ENCODE peak calls at places on chromosome 11, in ten cellular contexts. K is left kidney; R is A549; I is naive thymus-derived CD4-positive, alpha-beta T cell; C is stimulated activated CD8-positive, alpha-beta memory T cell treated with anti-CD3 and anti-CD28 coated beads, Interleukin-7, amount 100 ng/mL, for 48 hours; S is NCI-H748 treated with DMSO at 0.1 percent for 48 hours; H is SW 1271; F is ELR; N is HuH-7; T is HFF-Myc. X is an unnamed sample.

GRCh38 chr11:72805214-72805613 is 9.0 kb upstream of the ATG16L2 start:
- DNase-seq in K (no peak), T (no peak), R (no peak), I (no peak), F (no peak), H (no peak), N (no peak), C (no peak), S (no peak), X (no peak)

GRCh38 chr11:16606784-16607674 is 131.4 kb upstream of the C11orf58 start:
- DNase-seq in S (peak), C (no peak), T (no peak), I (no peak), H (no peak), R (no peak), N (peak), K (peak), F (no peak), X (peak)

GRCh38 chr11:11978792-11979486 is 29.5 kb downstream of the DKK3 start:
- DNase-seq in T (no peak), H (peak), F (peak), C (no peak), R (no peak), S (no peak), I (no peak), N (no peak), K (peak), X (no peak)

GRCh38 chr11:114315749-114316368 is 19.7 kb downstream of the NNMT start:
- DNase-seq in S (peak), N (peak), F (no peak), H (no peak), I (no peak), R (peak), K (peak), T (no peak), C (no peak), X (peak)

GRCh38 chr11:70574725-70575347 is 176.5 kb downstream of the CTTN start:
- DNase-seq in T (no peak), C (no peak), H (no peak), I (no peak), K (no peak), N (peak), R (no peak), S (no peak), F (no peak), X (no peak)

GRCh38 chr11:80096736-80097135 is 655.9 kb upstream of the TENM4 start:
- DNase-seq in S (no peak), F (peak), N (no peak), H (peak), I (no peak), C (no peak), T (peak), K (no peak), R (no peak), X (no peak)

GRCh38 chr11:134950692-134951304 is 538.8 kb upstream of the B3GAT1 start:
- DNase-seq in N (no peak), F (no peak), R (no peak), T (no peak), I (no peak), S (no peak), C (no peak), K (peak), H (no peak), X (no peak)

GRCh38 chr11:133905677-133906156 is 51.1 kb downstream of the IGSF9B start:
- DNase-seq in H (no peak), C (no peak), F (no peak), K (peak), T (no peak), N (no peak), R (no peak), S (no peak), I (no peak), X (no peak)

GRCh38 chr11:27427183-27427980 is 45.2 kb downstream of the LGR4 start:
- DNase-seq in T (no peak), R (no peak), S (no peak), N (no peak), K (no peak), F (peak), I (no peak), C (no peak), H (no peak), X (no peak)

GRCh38 chr11:72930011-72930410 is 115.8 kb downstream of the ATG16L2 start:
- DNase-seq in T (no peak), F (no peak), S (peak), R (no peak), K (peak), I (no peak), C (no peak), N (peak), H (no peak), X (no peak)

GRCh38 chr11:3916962-3917361 is 61.5 kb downstream of the STIM1 start:
- DNase-seq in N (no peak), F (no peak), R (no peak), I (no peak), C (peak), H (no peak), S (no peak), K (no peak), T (no peak), X (no peak)

GRCh38 chr11:37110383-37110782 is 512.3 kb upstream of the RAG2 start:
- DNase-seq in S (no peak), C (no peak), I (no peak), K (peak), R (no peak), H (no peak), N (no peak), F (peak), T (no peak), X (no peak)

GRCh38 chr11:69444381-69445130 is 36.9 kb upstream of the LINC01488 start:
- DNase-seq in K (peak), I (no peak), T (peak), N (peak), S (no peak), F (peak), R (peak), H (peak), C (no peak), X (peak)

GRCh38 chr11:60875856-60876485 is 8.6 kb downstream of the ZP1 start:
- DNase-seq in I (no peak), K (no peak), H (no peak), R (no peak), T (no peak), F (no peak), C (no peak), N (no peak), S (no peak), X (no peak)

GRCh38 chr11:75583710-75584658 is 21.9 kb downstream of the SERPINH1 start:
- DNase-seq in F (peak), T (no peak), C (no peak), S (peak), I (no peak), K (peak), N (no peak), H (no peak), R (no peak), X (peak)

GRCh38 chr11:121029153-121029552 is 5.3 kb downstream of the TBCEL start:
- DNase-seq in F (no peak), R (no peak), S (no peak), K (no peak), C (no peak), T (no peak), I (no peak), H (no peak), N (no peak), X (no peak)

GRCh38 chr11:67303989-67304411 is 670 bp downstream of the SSH3 start:
- DNase-seq in I (no peak), S (no peak), N (peak), T (no peak), F (peak), C (no peak), R (no peak), H (no peak), K (no peak), X (peak)